ENCODE peak calls at places on chromosome 5, in seven cellular contexts. T is fibroblast of pulmonary artery, I is fibroblast of lung, X is amniotic stem cell, N is choroid plexus epithelial cell, U is coronary artery, K is sigmoid colon. V is an unnamed sample.

GRCh38 chr5:122192883-122193496 is 63.6 kb downstream of the ZNF474 start:
- DNase-seq in T (peak), I (peak), X (peak), N (peak), U (no peak), K (no peak), V (peak)

GRCh38 chr5:126403156-126403555 is 20.1 kb upstream of the GRAMD2B start:
- DNase-seq in T (peak), I (no peak), X (no peak), N (no peak), U (no peak), K (no peak), V (no peak)

GRCh38 chr5:151495330-151495729 is 47.9 kb downstream of the SLC36A1 start:
- DNase-seq in T (no peak), I (no peak), X (no peak), N (no peak), U (no peak), K (no peak), V (no peak)

GRCh38 chr5:76548525-76549229 is 74.5 kb downstream of the F2RL2 start:
- DNase-seq in T (no peak), I (no peak), X (no peak), N (no peak), U (no peak), K (no peak), V (no peak)

GRCh38 chr5:172278356-172278755 is 5.2 kb downstream of the UBTD2 start:
- DNase-seq in T (no peak), I (no peak), X (no peak), N (no peak), U (no peak), K (no peak), V (no peak)

GRCh38 chr5:88393721-88394530 is 125.3 kb upstream of the TMEM161B start:
- DNase-seq in T (no peak), I (no peak), X (no peak), N (no peak), U (no peak), K (no peak), V (no peak)

GRCh38 chr5:120550358-120550757 is 86.3 kb downstream of the PRR16 start:
- DNase-seq in T (no peak), I (peak), X (no peak), N (no peak), U (no peak), K (no peak), V (no peak)

GRCh38 chr5:42703238-42703637 is 53.4 kb upstream of the CCDC152 start:
- DNase-seq in T (no peak), I (no peak), X (no peak), N (no peak), U (no peak), K (no peak), V (no peak)

GRCh38 chr5:172175263-172175719 is 12.7 kb downstream of the STK10 start:
- DNase-seq in T (no peak), I (no peak), X (no peak), N (no peak), U (no peak), K (peak), V (no peak)

GRCh38 chr5:173793677-173794570 is 94.2 kb upstream of the CPEB4 start:
- DNase-seq in T (no peak), I (no peak), X (no peak), N (no peak), U (peak), K (no peak), V (no peak)

GRCh38 chr5:111472579-111472978 is 39.8 kb downstream of the STARD4 start:
- DNase-seq in T (no peak), I (no peak), X (no peak), N (no peak), U (no peak), K (no peak), V (no peak)

GRCh38 chr5:132065351-132065937 is 5.0 kb downstream of the IL3 start:
- DNase-seq in T (peak), I (peak), X (peak), N (peak), U (no peak), K (peak), V (peak)

GRCh38 chr5:51486158-51486557 is 102.9 kb downstream of the ISL1 start:
- DNase-seq in T (no peak), I (no peak), X (no peak), N (no peak), U (no peak), K (no peak), V (no peak)

GRCh38 chr5:41842777-41843176 is 27.4 kb downstream of the OXCT1 start:
- DNase-seq in T (no peak), I (no peak), X (no peak), N (no peak), U (no peak), K (no peak), V (no peak)

GRCh38 chr5:138128344-138128743 is 10.9 kb downstream of the NME5 start:
- DNase-seq in T (no peak), I (no peak), X (no peak), N (no peak), U (no peak), K (no peak), V (no peak)

GRCh38 chr5:4520557-4520956 is 619.6 kb upstream of the ADAMTS16 start:
- DNase-seq in T (no peak), I (no peak), X (no peak), N (no peak), U (no peak), K (no peak), V (no peak)

GRCh38 chr5:3429962-3430361 is 165.7 kb upstream of the IRX1 start:
- DNase-seq in T (no peak), I (no peak), X (no peak), N (no peak), U (no peak), K (no peak), V (no peak)

GRCh38 chr5:151155149-151155776 is 2.3 kb downstream of the ANXA6 start:
- DNase-seq in T (no peak), I (peak), X (no peak), N (no peak), U (no peak), K (no peak), V (peak)

GRCh38 chr5:115545065-115545882 is 699 bp upstream of the FEM1C start:
- DNase-seq in T (no peak), I (no peak), X (no peak), N (no peak), U (no peak), K (no peak), V (no peak)

GRCh38 chr5:127006711-127007110 is 23.6 kb downstream of the MARCHF3 start:
- DNase-seq in T (peak), I (no peak), X (no peak), N (peak), U (no peak), K (no peak), V (no peak)

GRCh38 chr5:19001527-19001926 is 986.5 kb downstream of the CDH18 start:
- DNase-seq in T (no peak), I (no peak), X (no peak), N (no peak), U (no peak), K (no peak), V (no peak)

GRCh38 chr5:65012411-65012972 is 243.8 kb downstream of the CWC27 start:
- DNase-seq in T (no peak), I (no peak), X (no peak), N (no peak), U (no peak), K (no peak), V (no peak)

GRCh38 chr5:143064661-143065060 is 294.5 kb downstream of the ARHGAP26 start:
- DNase-seq in T (peak), I (no peak), X (no peak), N (peak), U (no peak), K (no peak), V (peak)

GRCh38 chr5:151683936-151684586 is 2.7 kb downstream of the SPARC start:
- DNase-seq in T (peak), I (no peak), X (no peak), N (peak), U (no peak), K (no peak), V (no peak)

GRCh38 chr5:177491429-177491945 is 5.9 kb downstream of the PDLIM7 start:
- DNase-seq in T (no peak), I (peak), X (no peak), N (peak), U (no peak), K (no peak), V (peak)

GRCh38 chr5:175692235-175692995 is 34.5 kb downstream of the HRH2 start:
- DNase-seq in T (no peak), I (no peak), X (no peak), N (no peak), U (no peak), K (peak), V (no peak)

GRCh38 chr5:137141779-137142178 is 357.3 kb downstream of the SPOCK1 start:
- DNase-seq in T (peak), I (no peak), X (no peak), N (peak), U (no peak), K (no peak), V (peak)

GRCh38 chr5:155905359-155905758 is 421.6 kb upstream of the SGCD start:
- DNase-seq in T (no peak), I (peak), X (no peak), N (no peak), U (no peak), K (no peak), V (no peak)

GRCh38 chr5:65823174-65823573 is 101.2 kb downstream of the NLN start:
- DNase-seq in T (no peak), I (peak), X (no peak), N (peak), U (no peak), K (no peak), V (no peak)

GRCh38 chr5:169637856-169638190 is 748 bp downstream of the DOCK2 start:
- DNase-seq in T (no peak), I (no peak), X (no peak), N (no peak), U (no peak), K (no peak), V (no peak)

GRCh38 chr5:146878471-146879172 is at the start of gene PPP2R2B:
- DNase-seq in T (peak), I (peak), X (no peak), N (no peak), U (peak), K (peak), V (peak)

GRCh38 chr5:10578869-10579268 is 15.0 kb downstream of the ANKRD33B start:
- DNase-seq in T (no peak), I (no peak), X (no peak), N (no peak), U (peak), K (no peak), V (no peak)